ENCODE peak calls at places on chromosomes 3 and 15, in five cellular contexts. K is dorsolateral prefrontal cortex, B is cardiac muscle cell, D is posterior vena cava, Q is bronchial epithelial cell. W is an unnamed sample.

GRCh38 chr3:27596334-27596841 is 112.2 kb upstream of the SLC4A7 start:
- DNase-seq in K (no peak), B (no peak), D (no peak), Q (peak; percentile 40), W (no peak)

GRCh38 chr3:191255156-191255555 is 56.1 kb downstream of the OSTN start:
- DNase-seq in K (no peak), B (no peak), D (no peak), Q (no peak), W (no peak)

GRCh38 chr3:102006812-102007485 is 157.6 kb downstream of the NFKBIZ start:
- DNase-seq in K (no peak), B (no peak), D (no peak), Q (peak; percentile 93), W (no peak)

GRCh38 chr3:178482981-178483380 is 53.3 kb upstream of the KCNMB2 start:
- DNase-seq in K (no peak), B (no peak), D (no peak), Q (no peak), W (no peak)

GRCh38 chr15:58377193-58377592 is 54.6 kb upstream of the LIPC start:
- DNase-seq in K (no peak), B (no peak), D (no peak), Q (no peak), W (no peak)

GRCh38 chr3:186998937-186999368 is 68.6 kb downstream of the ST6GAL1 start:
- DNase-seq in K (no peak), B (no peak), D (no peak), Q (no peak), W (no peak)

GRCh38 chr15:52103217-52104207 is 9.1 kb downstream of the BCL2L10 start:
- DNase-seq in K (peak; percentile 59), B (no peak), D (peak; percentile 83), Q (peak; percentile 93), W (peak; percentile 89)

GRCh38 chr3:31671976-31672375 is 139.3 kb downstream of the STT3B start:
- DNase-seq in K (no peak), B (peak; percentile 43), D (no peak), Q (no peak), W (no peak)

GRCh38 chr3:112817271-112817670 is 29.4 kb downstream of the CD200R1L start:
- DNase-seq in K (no peak), B (peak; percentile 4), D (no peak), Q (no peak), W (no peak)

GRCh38 chr15:66153549-66154415 is 99.8 kb downstream of the MEGF11 start:
- DNase-seq in K (no peak), B (no peak), D (no peak), Q (no peak), W (no peak)

GRCh38 chr15:82847703-82848102 is 38.3 kb downstream of the WHAMM start:
- DNase-seq in K (no peak), B (no peak), D (no peak), Q (no peak), W (peak; percentile 51)

GRCh38 chr3:18724456-18724855 is 299.3 kb upstream of the SATB1 start:
- DNase-seq in K (no peak), B (no peak), D (no peak), Q (no peak), W (no peak)

GRCh38 chr3:99119312-99119810 is 217.9 kb upstream of the DCBLD2 start:
- DNase-seq in K (no peak), B (no peak), D (no peak), Q (peak; percentile 24), W (no peak)

GRCh38 chr3:37114251-37115145 is 59.9 kb downstream of the LRRFIP2 start:
- DNase-seq in K (no peak), B (no peak), D (no peak), Q (peak; percentile 74), W (no peak)

GRCh38 chr3:11159421-11159904 is 5.2 kb downstream of the HRH1 start:
- DNase-seq in K (no peak), B (no peak), D (peak; percentile 86), Q (peak; percentile 62), W (no peak)

GRCh38 chr3:177673105-177673804 is 476.0 kb upstream of the TBL1XR1 start:
- DNase-seq in K (no peak), B (no peak), D (no peak), Q (peak; percentile 66), W (no peak)

GRCh38 chr3:63141-63845 is 133.3 kb upstream of the CHL1 start:
- DNase-seq in K (no peak), B (no peak), D (no peak), Q (peak; percentile 34), W (no peak)

GRCh38 chr3:172859035-172859434 is 108.5 kb downstream of the ECT2 start:
- DNase-seq in K (no peak), B (no peak), D (no peak), Q (peak; percentile 7), W (no peak)

GRCh38 chr3:127183931-127184869 is 8.7 kb upstream of the PRR23E start:
- DNase-seq in K (no peak), B (no peak), D (no peak), Q (no peak), W (no peak)

GRCh38 chr15:75350601-75351331 is 3.9 kb downstream of the NEIL1 start:
- DNase-seq in K (no peak), B (no peak), D (no peak), Q (no peak), W (no peak)

GRCh38 chr3:124174463-124174862 is 182.5 kb upstream of the ROPN1 start:
- DNase-seq in K (no peak), B (peak; percentile 33), D (no peak), Q (no peak), W (no peak)

GRCh38 chr15:100216177-100216576 is 125.6 kb downstream of the ADAMTS17 start:
- DNase-seq in K (no peak), B (no peak), D (peak; percentile 62), Q (no peak), W (no peak)

GRCh38 chr3:99666201-99666600 is 27.8 kb downstream of the COL8A1 start:
- DNase-seq in K (no peak), B (no peak), D (no peak), Q (peak; percentile 77), W (no peak)

GRCh38 chr3:46114324-46114988 is 87.2 kb upstream of the XCR1 start:
- DNase-seq in K (no peak), B (no peak), D (no peak), Q (peak; percentile 92), W (no peak)

GRCh38 chr3:150388468-150389418 is 19.4 kb upstream of the TSC22D2 start:
- DNase-seq in K (no peak), B (no peak), D (no peak), Q (no peak), W (no peak)

GRCh38 chr15:70856884-70857546 is 3.1 kb upstream of the LARP6 start:
- DNase-seq in K (no peak), B (no peak), D (peak; percentile 91), Q (peak; percentile 96), W (peak; percentile 95)

GRCh38 chr15:60479711-60480110 is 769 bp upstream of the ICE2 start:
- DNase-seq in K (no peak), B (no peak), D (no peak), Q (no peak), W (no peak)

GRCh38 chr3:154122096-154122911 is 1.1 kb downstream of the ARHGEF26 start:
- DNase-seq in K (no peak), B (peak; percentile 20), D (peak; percentile 80), Q (no peak), W (no peak)

GRCh38 chr3:14570864-14571263 is 30.7 kb upstream of the GRIP2 start:
- DNase-seq in K (no peak), B (no peak), D (no peak), Q (no peak), W (no peak)

GRCh38 chr3:14839236-14839635 is 20.5 kb downstream of the FGD5 start:
- DNase-seq in K (no peak), B (no peak), D (no peak), Q (no peak), W (no peak)

GRCh38 chr15:79425591-79426295 is 6.4 kb upstream of the MINAR1 start:
- DNase-seq in K (no peak), B (no peak), D (no peak), Q (no peak), W (no peak)

GRCh38 chr3:29693863-29694262 is 413.0 kb downstream of the RBMS3 start:
- DNase-seq in K (no peak), B (peak; percentile 38), D (no peak), Q (peak; percentile 83), W (peak; percentile 83)

GRCh38 chr3:29240248-29240647 is 40.6 kb upstream of the RBMS3 start:
- DNase-seq in K (no peak), B (no peak), D (no peak), Q (peak; percentile 77), W (no peak)

GRCh38 chr3:7292362-7292761 is 431.4 kb downstream of the GRM7 start:
- DNase-seq in K (no peak), B (no peak), D (no peak), Q (no peak), W (no peak)

GRCh38 chr3:12307136-12307535 is 18.3 kb downstream of the PPARG start:
- DNase-seq in K (no peak), B (no peak), D (no peak), Q (no peak), W (no peak)

GRCh38 chr3:171309906-171310359 is 150.3 kb downstream of the TNIK start:
- DNase-seq in K (no peak), B (no peak), D (no peak), Q (peak; percentile 84), W (no peak)

GRCh38 chr15:66938114-66938830 is 127.1 kb upstream of the SMAD3 start:
- DNase-seq in K (no peak), B (no peak), D (peak; percentile 9), Q (no peak), W (peak; percentile 19)

W was measured in RWPE2.